ENCODE peak calls at places on chromosomes 3 and 15, in eight cellular contexts. H is tibial nerve, I is IMR-90, Q is breast epithelium, Y is A549, G is stomach, L is transverse colon, V is uterus. F is an unnamed sample.
A peak's percentile ranks its signal among the peaks of the same experiment; 100 is the strongest.

GRCh38 chr3:139532996-139533395 is 6.5 kb downstream of the RBP1 start:
- DNase-seq in V (no peak), I (peak; percentile 5), Q (no peak), G (no peak), Y (no peak), L (no peak), H (no peak), F (no peak)

GRCh38 chr15:47756872-47757271 is 39.6 kb downstream of the SEMA6D start:
- DNase-seq in Q (no peak), I (peak; percentile 91), V (no peak), G (no peak), H (no peak), L (peak; percentile 51), Y (no peak), F (peak; percentile 57)

GRCh38 chr3:182710557-182711157 is 82.6 kb upstream of the ATP11B start:
- DNase-seq in G (no peak), Q (no peak), Y (peak; percentile 36), H (no peak), L (no peak), V (no peak), I (peak; percentile 13), F (no peak)

GRCh38 chr3:37945803-37946530 is 44.6 kb upstream of the VILL start:
- DNase-seq in H (no peak), Q (no peak), G (no peak), I (peak; percentile 67), V (peak; percentile 39), L (no peak), Y (peak; percentile 18), F (no peak)

GRCh38 chr15:99755692-99756409 is 22.6 kb upstream of the LYSMD4 start:
- DNase-seq in H (no peak), Q (no peak), L (peak; percentile 32), I (peak; percentile 67), Y (peak; percentile 84), V (peak; percentile 51), G (peak; percentile 42), F (no peak)

GRCh38 chr3:36846406-36846805 is 82.1 kb upstream of the DCLK3 start:
- DNase-seq in Q (no peak), V (no peak), L (no peak), H (no peak), I (no peak), G (no peak), Y (no peak), F (no peak)

GRCh38 chr3:80307844-80308243 is 540.0 kb upstream of the ROBO1 start:
- DNase-seq in L (no peak), I (no peak), G (no peak), H (no peak), Y (no peak), V (no peak), Q (no peak), F (no peak)

GRCh38 chr15:40028853-40029252 is 10.1 kb downstream of the SRP14 start:
- DNase-seq in L (no peak), Q (no peak), Y (no peak), H (no peak), I (no peak), G (no peak), V (no peak), F (no peak)

GRCh38 chr15:79378394-79379158 is 53.6 kb upstream of the MINAR1 start:
- DNase-seq in V (no peak), L (no peak), Q (no peak), H (no peak), Y (no peak), G (no peak), I (peak; percentile 17), F (no peak)

GRCh38 chr3:114841515-114841914 is 305.6 kb downstream of the ZBTB20 start:
- DNase-seq in G (no peak), H (no peak), Y (no peak), L (no peak), Q (no peak), I (peak; percentile 20), V (no peak), F (no peak)

GRCh38 chr15:73474785-73475184 is 31.8 kb downstream of the REC114 start:
- DNase-seq in H (no peak), I (no peak), L (no peak), V (no peak), Y (no peak), Q (no peak), G (no peak), F (no peak)

GRCh38 chr3:140571836-140572235 is 106.0 kb upstream of the TRIM42 start:
- DNase-seq in I (no peak), Y (no peak), G (no peak), Q (no peak), V (no peak), H (no peak), L (no peak), F (no peak)

GRCh38 chr15:77243716-77244401 is 172.9 kb upstream of the TSPAN3 start:
- DNase-seq in Q (no peak), H (no peak), G (no peak), Y (no peak), I (no peak), L (no peak), V (no peak), F (no peak)

GRCh38 chr3:82410366-82410765 is 648.9 kb upstream of the GBE1 start:
- DNase-seq in I (no peak), V (no peak), Q (no peak), H (no peak), Y (no peak), L (no peak), G (no peak), F (no peak)

GRCh38 chr3:172082269-172082668 is 42.9 kb downstream of the FNDC3B start:
- DNase-seq in G (no peak), Q (no peak), Y (no peak), I (peak; percentile 95), H (peak; percentile 21), V (peak; percentile 74), L (peak; percentile 22), F (no peak)

GRCh38 chr15:90261811-90262210 is 3.7 kb upstream of the NGRN start:
- DNase-seq in L (no peak), G (no peak), I (peak; percentile 71), Q (no peak), H (no peak), V (no peak), Y (no peak), F (no peak)

GRCh38 chr15:74793135-74794028 is 11.5 kb downstream of the CSK start:
- DNase-seq in H (no peak), V (no peak), G (no peak), Q (no peak), L (peak; percentile 59), Y (no peak), I (no peak), F (peak; percentile 78)
- TF ChIP-seq POLR2A in H (no peak), V (no peak), G (no peak), Q (no peak), L (no peak), Y (no peak), I (no peak), F (no peak)

GRCh38 chr3:188262913-188263683 is 109.1 kb downstream of the LPP start:
- DNase-seq in L (no peak), H (no peak), V (peak; percentile 60), G (no peak), Y (no peak), Q (no peak), I (peak; percentile 83), F (no peak)
- TF ChIP-seq POLR2A in L (no peak), H (no peak), V (no peak), G (no peak), Y (no peak), Q (no peak), I (no peak), F (no peak)

DNA sequence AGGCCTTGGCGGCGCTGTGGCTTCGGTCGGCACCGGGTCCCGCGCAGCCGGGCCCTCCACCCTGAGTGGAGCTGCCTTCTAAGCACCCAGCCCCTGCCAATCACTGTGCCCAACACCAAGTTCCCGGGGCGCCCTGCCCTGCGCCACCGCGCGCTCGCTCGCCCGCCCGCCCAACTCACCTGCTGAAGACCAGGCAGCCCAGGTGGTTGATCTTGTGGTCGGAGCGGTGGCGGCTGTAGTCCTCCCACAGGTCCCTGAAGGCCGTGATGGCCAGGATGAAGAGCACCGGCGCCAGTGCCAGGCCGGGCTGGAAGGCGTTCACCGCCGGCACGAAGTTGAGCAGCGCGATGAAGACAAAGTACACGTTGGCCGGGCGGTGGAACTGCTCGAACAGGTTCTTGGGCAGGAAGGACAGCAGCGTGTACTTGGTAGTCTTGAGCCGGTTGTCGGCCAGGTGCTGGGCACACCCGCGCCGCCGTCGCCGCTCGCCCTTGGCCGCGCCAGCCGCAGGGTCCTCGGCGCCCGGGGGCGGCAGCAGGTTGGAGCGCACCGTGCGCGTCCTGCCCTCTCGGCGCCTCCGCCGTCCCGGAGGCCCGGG is 559 bp downstream of the ATP10A start:
- DNase-seq in L (no peak), H (no peak), Q (peak; percentile 69), V (no peak), I (no peak), Y (no peak), G (peak; percentile 36), F (no peak)
- TF ChIP-seq POLR2A in L (no peak), H (no peak), Q (no peak), V (no peak), I (no peak), Y (no peak), G (no peak), F (no peak)

DNA sequence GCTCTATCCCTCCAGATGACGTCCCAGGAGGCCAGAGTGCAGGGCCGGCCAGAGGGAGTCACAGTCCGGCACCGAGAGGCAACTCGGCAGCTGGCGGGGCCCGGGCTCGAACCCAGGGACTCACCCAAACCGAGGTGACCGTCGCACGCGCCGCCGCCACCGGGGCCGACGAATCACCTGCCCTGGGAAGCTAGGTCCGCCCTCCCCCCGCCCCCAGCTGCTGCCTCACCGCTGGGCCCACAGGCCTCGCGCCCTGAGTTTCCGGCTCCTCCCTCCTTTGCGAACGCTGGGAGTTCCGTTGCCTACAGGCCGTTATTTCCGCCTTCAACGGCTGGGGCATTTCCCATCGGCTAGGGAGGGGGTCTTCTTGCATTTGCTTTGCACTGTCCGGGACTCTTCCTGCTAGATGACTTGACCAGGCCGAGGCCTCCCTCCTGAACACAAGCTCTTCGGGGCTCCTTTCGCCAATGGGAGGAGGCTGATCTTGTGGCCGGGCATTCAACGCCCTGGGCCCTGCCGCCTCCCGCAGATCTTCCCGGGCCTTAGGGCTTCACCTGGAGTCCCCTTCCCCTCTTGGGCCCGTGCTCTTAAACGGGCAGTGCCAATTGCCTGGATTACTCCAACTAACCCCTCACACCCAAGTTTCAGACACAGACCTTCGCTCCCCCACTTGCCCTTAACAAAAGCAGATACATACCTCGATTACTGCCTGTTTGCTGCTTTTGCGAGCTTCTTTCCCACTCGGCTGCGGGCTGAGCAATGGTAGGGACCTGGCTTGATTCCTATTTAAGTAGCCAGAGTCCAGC is at the start of gene SNUPN:
- DNase-seq in I (peak; percentile 86), V (peak; percentile 93), H (peak; percentile 90), Y (peak; percentile 99), Q (peak; percentile 92), G (peak; percentile 95), L (peak; percentile 96), F (peak; percentile 94)
- TF ChIP-seq POLR2A in I (peak; percentile 25), V (no peak), H (no peak), Y (peak; percentile 90), Q (no peak), G (no peak), L (no peak), F (peak; percentile 28)

GRCh38 chr3:101857279-101857678 is 8.0 kb downstream of the NFKBIZ start:
- DNase-seq in I (no peak), Q (no peak), Y (no peak), G (no peak), H (no peak), V (no peak), L (no peak), F (no peak)
- TF ChIP-seq POLR2A in I (no peak), Q (no peak), Y (no peak), G (no peak), H (no peak), V (no peak), L (no peak), F (no peak)

F was measured in Peyer's patch.